ENCODE peak calls at places on chromosomes 13 and 19, in five cellular contexts. I is esophagus muscularis mucosa; T is lower lobe of right lung; B is fibroblast of mammary gland; C is CD8-positive, alpha-beta T cell. H is an unnamed sample.

GRCh38 chr13:74423434-74423833 is 289.2 kb upstream of the KLF12 start:
- DNase-seq in T (no peak), B (no peak), C (no peak), I (no peak), H (no peak)

GRCh38 chr13:91520952-91521351 is 122.5 kb downstream of the GPC5 start:
- DNase-seq in B (no peak), C (no peak), T (no peak), I (no peak), H (no peak)

GRCh38 chr13:97978661-97979450 is 25.4 kb downstream of the IPO5 start:
- DNase-seq in I (no peak), C (no peak), B (peak; percentile 27), T (no peak), H (no peak)

GRCh38 chr19:57583521-57584416 is at the start of gene ZIK1:
- DNase-seq in I (peak; percentile 97), C (peak; percentile 79), T (peak; percentile 88), B (peak; percentile 91), H (peak; percentile 94)

GRCh38 chr13:34290661-34291060 is 472.7 kb downstream of the RFC3 start:
- DNase-seq in C (no peak), B (no peak), T (no peak), I (no peak), H (no peak)

GRCh38 chr13:59182241-59182640 is 981.5 kb downstream of the DIAPH3 start:
- DNase-seq in I (no peak), B (no peak), C (no peak), T (no peak), H (no peak)

GRCh38 chr13:41502676-41503075 is 45.3 kb downstream of the RGCC start:
- DNase-seq in B (no peak), I (peak; percentile 37), T (no peak), C (no peak), H (peak; percentile 42)

GRCh38 chr13:59494151-59494550 is 669.6 kb downstream of the DIAPH3 start:
- DNase-seq in T (no peak), I (no peak), B (no peak), C (no peak), H (no peak)

GRCh38 chr13:36981156-36981743 is 17.9 kb downstream of the ALG5 start:
- DNase-seq in B (peak; percentile 75), C (no peak), I (no peak), T (no peak), H (no peak)

GRCh38 chr19:7159105-7159933 is 89.8 kb downstream of the ZNF557 start:
- DNase-seq in C (no peak), B (peak; percentile 91), T (no peak), I (no peak), H (no peak)

GRCh38 chr13:48161530-48162179 is 66.8 kb upstream of the MED4 start:
- DNase-seq in I (no peak), T (peak; percentile 78), B (no peak), C (no peak), H (no peak)

GRCh38 chr19:40609561-40610395 is 8.6 kb downstream of the LTBP4 start:
- DNase-seq in C (peak; percentile 71), B (peak; percentile 84), I (peak; percentile 98), T (peak; percentile 95), H (peak; percentile 89)

GRCh38 chr19:29084266-29084665 is 128.7 kb downstream of the UQCRFS1 start:
- DNase-seq in B (peak; percentile 31), T (no peak), I (no peak), C (no peak), H (no peak)

GRCh38 chr13:49329831-49330545 is 82.3 kb downstream of the CDADC1 start:
- DNase-seq in C (no peak), I (no peak), B (no peak), T (no peak), H (no peak)

GRCh38 chr19:38039966-38040365 is 133.0 kb downstream of the SIPA1L3 start:
- DNase-seq in I (no peak), T (no peak), C (no peak), B (peak; percentile 97), H (no peak)

GRCh38 chr19:45340232-45340898 is at the start of gene KLC3:
- DNase-seq in T (peak; percentile 59), C (peak; percentile 14), I (no peak), B (no peak), H (no peak)

GRCh38 chr19:39166571-39167391 is 30.0 kb upstream of the NCCRP1 start:
- DNase-seq in B (no peak), C (no peak), I (no peak), T (peak; percentile 90), H (no peak)

GRCh38 chr19:39890755-39891551 is 43.5 kb downstream of the FCGBP start:
- DNase-seq in B (no peak), C (no peak), I (no peak), T (no peak), H (no peak)

GRCh38 chr19:11577451-11578341 is at the start of gene ACP5:
- DNase-seq in C (no peak), T (peak; percentile 63), I (no peak), B (peak; percentile 34), H (no peak)

DNA sequence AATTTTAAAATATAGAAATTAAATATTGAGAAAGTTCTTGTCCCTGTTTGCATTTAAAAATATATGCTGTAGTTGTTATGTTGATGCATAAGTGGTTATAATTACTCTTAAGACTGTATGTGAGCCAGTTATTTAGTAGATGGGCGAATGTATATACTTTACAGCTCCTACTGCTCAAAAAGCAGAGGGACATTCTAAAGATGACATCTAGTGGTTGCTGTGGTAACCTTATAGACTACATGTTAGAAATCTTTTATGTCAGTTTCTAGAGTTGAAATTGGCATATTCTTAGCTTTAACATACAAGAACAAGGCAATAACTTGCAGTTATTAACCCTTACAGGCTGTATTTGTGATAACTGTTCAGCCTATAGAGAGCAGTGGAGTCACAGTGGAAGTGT is 160.5 kb downstream of the OLFM4 start:
- DNase-seq in C (no peak), B (no peak), I (no peak), T (no peak), H (no peak)
- TF ChIP-seq CTCF in C (no peak), B (no peak), I (no peak), T (no peak), H (no peak)

DNA sequence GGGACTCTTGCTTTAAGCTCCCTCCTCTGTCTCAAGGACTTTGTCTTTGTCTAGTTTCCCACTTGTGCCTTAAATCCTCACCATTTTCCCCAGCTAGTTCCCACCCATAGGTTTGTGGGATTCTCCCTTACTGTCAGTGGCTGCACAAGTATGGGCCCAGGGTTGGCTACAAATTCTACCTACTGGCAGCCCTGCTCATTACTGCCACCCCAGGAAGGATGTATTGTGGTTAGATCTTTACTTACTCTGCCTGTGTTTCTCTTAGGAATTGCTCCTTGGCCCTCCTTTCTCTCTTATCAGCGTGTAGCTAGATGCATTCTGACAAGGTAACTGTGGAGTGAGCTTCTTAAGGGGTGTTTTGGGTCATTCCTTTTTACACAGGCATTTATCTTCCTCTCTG is 413.5 kb upstream of the PCDH9 start:
- DNase-seq in T (no peak), I (no peak), C (no peak), B (no peak), H (no peak)
- TF ChIP-seq CTCF in T (no peak), I (no peak), C (no peak), B (no peak), H (no peak)

GRCh38 chr19:19110410-19111137 is 27.7 kb downstream of the TMEM161A start:
- DNase-seq in T (no peak), C (no peak), I (no peak), B (no peak), H (no peak)
- TF ChIP-seq CTCF in T (peak; percentile 22), C (no peak), I (peak; percentile 23), B (no peak), H (peak; percentile 39)

DNA sequence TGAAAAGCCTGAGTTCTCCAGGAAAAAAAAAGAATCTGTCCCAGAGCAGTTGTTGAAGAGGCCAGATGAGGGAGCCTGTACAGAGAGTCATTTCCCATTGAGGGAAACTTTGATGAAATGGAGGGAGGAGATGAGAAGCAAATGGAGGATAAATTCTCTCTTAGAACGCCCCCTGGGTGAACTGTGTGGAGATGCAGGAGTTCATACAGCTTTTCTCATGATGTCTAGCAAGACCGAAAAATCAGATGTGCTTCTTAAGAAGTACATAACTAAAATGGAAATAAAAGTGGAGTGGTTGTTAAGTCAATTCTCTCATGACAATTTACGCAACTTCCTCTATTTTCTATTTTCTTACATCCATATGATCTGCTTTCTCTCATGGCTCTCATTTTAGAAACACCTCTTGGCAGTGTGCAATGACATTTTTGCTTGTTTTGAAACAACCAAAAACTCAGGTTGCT is 1263.1 kb downstream of the PCDH9 start:
- DNase-seq in I (no peak), B (peak; percentile 64), C (no peak), T (no peak), H (no peak)
- TF ChIP-seq CTCF in I (peak; percentile 33), B (peak; percentile 54), C (no peak), T (no peak), H (peak; percentile 49)